ENCODE peak calls at places on chromosomes 6 and 20, in five cellular contexts. Q is esophagus muscularis mucosa, B is suprapubic skin, T is GM12878, O is breast epithelium. I is an unnamed sample.
A peak's percentile ranks its signal among the peaks of the same experiment; 100 is the strongest.

GRCh38 chr6:20069130-20069529 is 143.1 kb downstream of the MBOAT1 start:
- DNase-seq in Q (no peak), B (no peak), T (no peak), O (no peak), I (no peak)

GRCh38 chr20:45783656-45784294 is 7.9 kb downstream of the WFDC3 start:
- DNase-seq in Q (no peak), B (no peak), T (no peak), O (peak; percentile 56), I (no peak)

GRCh38 chr6:146753306-146753705 is 154.5 kb downstream of the ADGB start:
- DNase-seq in Q (no peak), B (no peak), T (no peak), O (no peak), I (no peak)

GRCh38 chr20:20505554-20505953 is 137.7 kb downstream of the INSM1 start:
- DNase-seq in Q (no peak), B (no peak), T (no peak), O (no peak), I (no peak)

GRCh38 chr20:43507150-43508080 is at the start of gene L3MBTL1:
- DNase-seq in Q (no peak), B (no peak), T (no peak), O (no peak), I (peak; percentile 85)

GRCh38 chr6:168968228-168968627 is 285.4 kb downstream of the THBS2 start:
- DNase-seq in Q (no peak), B (no peak), T (no peak), O (no peak), I (no peak)

GRCh38 chr20:51784299-51784698 is 16.1 kb upstream of the ATP9A start:
- DNase-seq in Q (no peak), B (no peak), T (no peak), O (no peak), I (no peak)

GRCh38 chr6:7628915-7629314 is 38.9 kb downstream of the SNRNP48 start:
- DNase-seq in Q (no peak), B (no peak), T (no peak), O (no peak), I (no peak)

GRCh38 chr6:107114872-107115694 is at the start of gene BEND3:
- DNase-seq in Q (no peak), B (no peak), T (no peak), O (no peak), I (peak; percentile 85)

GRCh38 chr6:43496370-43497128 is 13.6 kb downstream of the LRRC73 start:
- DNase-seq in Q (no peak), B (no peak), T (no peak), O (no peak), I (no peak)

GRCh38 chr20:47317127-47317895 is 39.2 kb downstream of the ZMYND8 start:
- DNase-seq in Q (peak; percentile 98), B (peak; percentile 90), T (no peak), O (peak; percentile 65), I (peak; percentile 85)

GRCh38 chr20:905999-906520 is 10.1 kb downstream of the ANGPT4 start:
- DNase-seq in Q (no peak), B (no peak), T (no peak), O (no peak), I (peak; percentile 44)

GRCh38 chr6:154522576-154522975 is 12.1 kb upstream of the CNKSR3 start:
- DNase-seq in Q (no peak), B (no peak), T (no peak), O (no peak), I (no peak)

GRCh38 chr6:30844118-30844535 is 40.2 kb upstream of the DDR1 start:
- DNase-seq in Q (no peak), B (no peak), T (no peak), O (no peak), I (no peak)

GRCh38 chr20:3461911-3462677 is 8.7 kb upstream of the ATRN start:
- DNase-seq in Q (peak; percentile 60), B (no peak), T (no peak), O (no peak), I (no peak)

GRCh38 chr6:73394577-73395354 is at the start of gene DDX43:
- DNase-seq in Q (no peak), B (no peak), T (no peak), O (peak; percentile 54), I (peak; percentile 84)

GRCh38 chr6:3176562-3177355 is 19.4 kb upstream of the TUBB2A start:
- DNase-seq in Q (no peak), B (no peak), T (no peak), O (no peak), I (no peak)

GRCh38 chr6:37304766-37305165 is 46.8 kb upstream of the TMEM217 start:
- DNase-seq in Q (no peak), B (no peak), T (no peak), O (no peak), I (no peak)

GRCh38 chr20:63073051-63073737 is 66.4 kb upstream of the BHLHE23 start:
- DNase-seq in Q (no peak), B (peak; percentile 62), T (no peak), O (no peak), I (peak; percentile 52)

GRCh38 chr6:37807656-37808055 is 11.9 kb upstream of the ZFAND3 start:
- DNase-seq in Q (no peak), B (no peak), T (no peak), O (no peak), I (no peak)

GRCh38 chr6:70790483-70790882 is 122.8 kb downstream of the SMAP1 start:
- DNase-seq in Q (no peak), B (no peak), T (no peak), O (no peak), I (no peak)

GRCh38 chr6:104957301-104958177 is 632 bp downstream of the LIN28B start:
- DNase-seq in Q (no peak), B (no peak), T (no peak), O (no peak), I (no peak)

GRCh38 chr6:124927806-124928205 is 34.4 kb upstream of the RNF217 start:
- DNase-seq in Q (no peak), B (no peak), T (no peak), O (no peak), I (no peak)

GRCh38 chr6:6588924-6589696 is 590 bp downstream of the LY86 start:
- DNase-seq in Q (peak; percentile 45), B (no peak), T (peak; percentile 70), O (no peak), I (no peak)

GRCh38 chr6:165766026-165766425 is 103.0 kb upstream of the PDE10A start:
- DNase-seq in Q (no peak), B (no peak), T (no peak), O (no peak), I (no peak)

GRCh38 chr20:46558511-46558959 is 8.1 kb upstream of the OCSTAMP start:
- DNase-seq in Q (no peak), B (no peak), T (no peak), O (no peak), I (no peak)

GRCh38 chr6:108727966-108728730 is 120.1 kb upstream of the ARMC2 start:
- DNase-seq in Q (no peak), B (peak; percentile 28), T (no peak), O (no peak), I (no peak)

GRCh38 chr6:66328181-66328580 is 621.2 kb upstream of the EYS start:
- DNase-seq in Q (no peak), B (no peak), T (no peak), O (no peak), I (no peak)

GRCh38 chr20:33387177-33387576 is 14.1 kb downstream of the CDK5RAP1 start:
- DNase-seq in Q (no peak), B (no peak), T (no peak), O (no peak), I (no peak)

GRCh38 chr6:129215916-129216525 is 333.1 kb downstream of the LAMA2 start:
- DNase-seq in Q (no peak), B (no peak), T (no peak), O (no peak), I (no peak)

GRCh38 chr6:16909599-16910360 is 148.5 kb upstream of the ATXN1 start:
- DNase-seq in Q (no peak), B (no peak), T (no peak), O (no peak), I (no peak)
- TF ChIP-seq CTCF in Q (no peak), B (no peak), T (no peak), O (no peak), I (no peak)

GRCh38 chr20:24961384-24962181 is 12.5 kb downstream of the CST7 start:
- DNase-seq in Q (no peak), B (no peak), T (no peak), O (no peak), I (peak; percentile 67)

GRCh38 chr20:24962182-24962492 is 13.1 kb downstream of the CST7 start:
- DNase-seq in Q (no peak), B (no peak), T (no peak), O (no peak), I (peak; percentile 48)

GRCh38 chr20:24959591-24960301 is 10.7 kb downstream of the CST7 start:
- DNase-seq in Q (no peak), B (no peak), T (no peak), O (no peak), I (peak; percentile 76)

GRCh38 chr20:24960302-24960801 is 11.3 kb downstream of the CST7 start:
- DNase-seq in Q (no peak), B (no peak), T (no peak), O (no peak), I (peak; percentile 80)

GRCh38 chr20:24960861-24961260 is 11.8 kb downstream of the CST7 start:
- DNase-seq in Q (no peak), B (no peak), T (no peak), O (no peak), I (no peak)
- TF ChIP-seq POLR2AphosphoS5 in Q (no peak), B (no peak), T (no peak), O (no peak), I (no peak)

GRCh38 chr20:22557403-22558276 is 26.7 kb downstream of the FOXA2 start:
- DNase-seq in Q (peak; percentile 70), B (no peak), T (no peak), O (no peak), I (no peak)

GRCh38 chr20:22561965-22562581 is 22.3 kb downstream of the FOXA2 start:
- DNase-seq in Q (peak; percentile 66), B (no peak), T (no peak), O (no peak), I (no peak)

GRCh38 chr20:22562620-22563019 is 21.8 kb downstream of the FOXA2 start:
- DNase-seq in Q (peak; percentile 72), B (no peak), T (no peak), O (no peak), I (no peak)

GRCh38 chr20:22560817-22561216 is 23.6 kb downstream of the FOXA2 start:
- DNase-seq in Q (peak; percentile 42), B (no peak), T (no peak), O (no peak), I (no peak)

DNA sequence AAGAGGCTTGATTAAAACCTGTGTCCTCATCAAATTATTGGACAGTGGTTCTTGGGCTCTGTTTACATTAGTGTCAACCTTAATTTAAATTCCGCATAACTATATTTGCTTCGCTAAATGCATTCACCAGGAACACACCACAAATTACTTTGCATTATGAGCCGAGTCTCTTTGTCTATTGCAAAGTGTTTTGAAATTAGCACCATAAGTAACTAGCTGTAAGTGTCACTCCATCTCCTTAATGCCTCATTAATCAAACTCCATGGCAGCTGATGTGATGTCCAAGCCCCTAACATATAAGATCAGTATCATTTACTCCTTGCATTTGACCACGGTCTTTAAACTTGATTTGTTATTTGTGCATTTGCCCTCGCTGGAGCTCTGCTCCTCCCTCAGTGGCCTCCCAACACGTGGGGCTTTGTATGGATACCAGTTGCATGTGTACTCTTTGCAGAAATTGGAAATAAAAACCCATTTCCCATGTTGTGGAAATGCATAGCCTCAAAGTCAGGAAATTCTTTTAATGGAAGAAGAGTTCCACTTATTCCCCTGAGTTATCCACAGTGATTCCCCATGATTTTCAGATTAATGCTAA is 24.6 kb downstream of the FOXA2 start:
- DNase-seq in Q (peak; percentile 60), B (no peak), T (no peak), O (no peak), I (no peak)
- H3K4me1 ChIP-seq in Q (no peaks in the 10 kb centered on the region), B (no peaks in the 10 kb centered on the region), T (no peaks in the 10 kb centered on the region), O (no peaks in the 10 kb centered on the region), I (no peaks in the 10 kb centered on the region)

GRCh38 chr20:53828673-53829085 is 235.0 kb upstream of the ZNF217 start:
- DNase-seq in Q (no peak), B (no peak), T (no peak), O (no peak), I (no peak)
- TF ChIP-seq CTCF in Q (no peak), B (no peak), T (no peak), O (no peak), I (no peak)

I was measured in spleen.